ENCODE peak calls at places on chromosome 18, in four cellular contexts. One of them, this sample, is unnamed.

GRCh38 chr18:62183578-62184195 is 3.2 kb downstream of the PIGN start:
- DNase-seq in IMR-90: peak; percentile 68
- DNase-seq in OCI-LY7: peak; percentile 51
- DNase-seq in neuronal stem cell: peak; percentile 33
- DNase-seq in this sample: peak; percentile 88

GRCh38 chr18:32372381-32373061 is 98.2 kb downstream of the GAREM1 start:
- DNase-seq in IMR-90: no peak
- DNase-seq in OCI-LY7: no peak
- DNase-seq in neuronal stem cell: no peak
- DNase-seq in this sample: no peak

GRCh38 chr18:74234326-74235171 is 57.2 kb downstream of the CYB5A start:
- DNase-seq in IMR-90: peak; percentile 69
- DNase-seq in OCI-LY7: no peak
- DNase-seq in neuronal stem cell: no peak
- DNase-seq in this sample: no peak

GRCh38 chr18:41624461-41624860 is 330.6 kb upstream of the PIK3C3 start:
- DNase-seq in IMR-90: no peak
- DNase-seq in OCI-LY7: no peak
- DNase-seq in neuronal stem cell: no peak
- DNase-seq in this sample: no peak

GRCh38 chr18:58758606-58759005 is 87.3 kb downstream of the MALT1 start:
- DNase-seq in IMR-90: no peak
- DNase-seq in OCI-LY7: no peak
- DNase-seq in neuronal stem cell: no peak
- DNase-seq in this sample: no peak

GRCh38 chr18:13611616-13612110 is 114.7 kb downstream of the FAM210A start:
- DNase-seq in IMR-90: peak; percentile 9
- DNase-seq in OCI-LY7: no peak
- DNase-seq in neuronal stem cell: peak; percentile 17
- DNase-seq in this sample: no peak

GRCh38 chr18:43855376-43855775 is 578.1 kb upstream of the SYT4 start:
- DNase-seq in IMR-90: no peak
- DNase-seq in OCI-LY7: no peak
- DNase-seq in neuronal stem cell: no peak
- DNase-seq in this sample: no peak

GRCh38 chr18:72086421-72086820 is 457.7 kb downstream of the CBLN2 start:
- DNase-seq in IMR-90: no peak
- DNase-seq in OCI-LY7: peak; percentile 31
- DNase-seq in neuronal stem cell: no peak
- DNase-seq in this sample: peak; percentile 75

GRCh38 chr18:73756256-73757091 is 391.2 kb downstream of the FBXO15 start:
- DNase-seq in IMR-90: peak; percentile 14
- DNase-seq in OCI-LY7: no peak
- DNase-seq in neuronal stem cell: no peak
- DNase-seq in this sample: no peak

GRCh38 chr18:43049021-43049420 is 66.5 kb downstream of the RIT2 start:
- DNase-seq in IMR-90: peak; percentile 17
- DNase-seq in OCI-LY7: no peak
- DNase-seq in neuronal stem cell: no peak
- DNase-seq in this sample: no peak

GRCh38 chr18:34339155-34339554 is 114.4 kb upstream of the NOL4 start:
- DNase-seq in IMR-90: no peak
- DNase-seq in OCI-LY7: no peak
- DNase-seq in neuronal stem cell: no peak
- DNase-seq in this sample: no peak

GRCh38 chr18:36273347-36273746 is 24.2 kb upstream of the FHOD3 start:
- DNase-seq in IMR-90: no peak
- DNase-seq in OCI-LY7: no peak
- DNase-seq in neuronal stem cell: no peak
- DNase-seq in this sample: no peak

GRCh38 chr18:4961121-4961909 is 235.7 kb downstream of the AKAIN1 start:
- DNase-seq in IMR-90: no peak
- DNase-seq in OCI-LY7: no peak
- DNase-seq in neuronal stem cell: no peak
- DNase-seq in this sample: no peak

GRCh38 chr18:23228102-23229051 is 93.1 kb downstream of the CABLES1 start:
- DNase-seq in IMR-90: peak; percentile 75
- DNase-seq in OCI-LY7: peak; percentile 97
- DNase-seq in neuronal stem cell: no peak
- DNase-seq in this sample: peak; percentile 74

GRCh38 chr18:7454429-7454828 is 112.7 kb upstream of the PTPRM start:
- DNase-seq in IMR-90: no peak
- DNase-seq in OCI-LY7: no peak
- DNase-seq in neuronal stem cell: no peak
- DNase-seq in this sample: no peak

GRCh38 chr18:65498605-65499004 is 252.2 kb upstream of the CDH7 start:
- DNase-seq in IMR-90: no peak
- DNase-seq in OCI-LY7: no peak
- DNase-seq in neuronal stem cell: no peak
- DNase-seq in this sample: no peak

GRCh38 chr18:57555134-57555533 is 31.4 kb downstream of the FECH start:
- DNase-seq in IMR-90: no peak
- DNase-seq in OCI-LY7: no peak
- DNase-seq in neuronal stem cell: no peak
- DNase-seq in this sample: no peak

GRCh38 chr18:50183556-50183955 is 11.4 kb downstream of the MYO5B start:
- DNase-seq in IMR-90: peak; percentile 31
- DNase-seq in OCI-LY7: no peak
- DNase-seq in neuronal stem cell: no peak
- DNase-seq in this sample: peak; percentile 44

GRCh38 chr18:58881469-58881868 is 16.8 kb downstream of the ZNF532 start:
- DNase-seq in IMR-90: no peak
- DNase-seq in OCI-LY7: no peak
- DNase-seq in neuronal stem cell: no peak
- DNase-seq in this sample: no peak

GRCh38 chr18:58576641-58577251 is 52.1 kb downstream of the ALPK2 start:
- DNase-seq in IMR-90: peak; percentile 76
- DNase-seq in OCI-LY7: no peak
- DNase-seq in neuronal stem cell: no peak
- DNase-seq in this sample: no peak

GRCh38 chr18:56545539-56545938 is 92.9 kb downstream of the TXNL1 start:
- DNase-seq in IMR-90: no peak
- DNase-seq in OCI-LY7: no peak
- DNase-seq in neuronal stem cell: no peak
- DNase-seq in this sample: peak; percentile 26

GRCh38 chr18:23992119-23992940 is 22.2 kb upstream of the TTC39C start:
- DNase-seq in IMR-90: peak; percentile 38
- DNase-seq in OCI-LY7: no peak
- DNase-seq in neuronal stem cell: no peak
- DNase-seq in this sample: no peak

GRCh38 chr18:59308201-59309014 is 10.0 kb downstream of the CPLX4 start:
- DNase-seq in IMR-90: peak; percentile 45
- DNase-seq in OCI-LY7: peak; percentile 1
- DNase-seq in neuronal stem cell: peak; percentile 68
- DNase-seq in this sample: peak; percentile 81

DNA sequence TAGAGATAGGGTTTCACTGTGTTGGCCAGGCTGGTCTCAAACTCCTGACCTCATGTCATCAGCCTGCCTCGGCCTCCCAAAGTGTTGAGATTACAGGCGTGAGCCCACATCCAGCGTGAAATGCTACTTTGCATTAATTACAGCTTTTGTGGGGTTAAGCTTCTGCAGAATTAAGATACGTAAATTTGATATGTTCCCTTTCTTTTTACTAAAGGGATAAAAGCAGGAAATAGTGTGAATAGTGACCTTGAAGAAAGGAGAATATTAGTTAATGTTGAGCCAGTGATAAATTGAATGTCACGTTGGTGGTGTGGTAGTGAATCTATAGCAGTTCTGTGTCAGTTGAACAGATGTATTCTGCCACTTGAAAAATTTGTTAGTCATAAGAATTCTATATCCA is 16.9 kb downstream of the SMCHD1 start:
- DNase-seq in IMR-90: no peak
- DNase-seq in OCI-LY7: no peak
- DNase-seq in neuronal stem cell: no peak
- DNase-seq in this sample: no peak
- H3K4me1 ChIP-seq in IMR-90: no peaks in the 10 kb centered on the region
- H3K4me1 ChIP-seq in OCI-LY7: no peaks in the 10 kb centered on the region
- H3K4me1 ChIP-seq in neuronal stem cell: no peaks in the 10 kb centered on the region
- H3K4me1 ChIP-seq in this sample: no peaks in the 10 kb centered on the region

GRCh38 chr18:55246278-55246677 is 287.0 kb upstream of the CCDC68 start:
- DNase-seq in IMR-90: no peak
- DNase-seq in OCI-LY7: no peak
- DNase-seq in neuronal stem cell: no peak
- DNase-seq in this sample: no peak

GRCh38 chr18:55243852-55244251 is 284.6 kb upstream of the CCDC68 start:
- DNase-seq in IMR-90: peak; percentile 76
- DNase-seq in OCI-LY7: no peak
- DNase-seq in neuronal stem cell: no peak
- DNase-seq in this sample: no peak

GRCh38 chr18:55247032-55247431 is 287.8 kb upstream of the CCDC68 start:
- DNase-seq in IMR-90: no peak
- DNase-seq in OCI-LY7: no peak
- DNase-seq in neuronal stem cell: no peak
- DNase-seq in this sample: no peak

GRCh38 chr18:55244520-55244919 is 285.3 kb upstream of the CCDC68 start:
- DNase-seq in IMR-90: peak; percentile 32
- DNase-seq in OCI-LY7: no peak
- DNase-seq in neuronal stem cell: no peak
- DNase-seq in this sample: no peak

GRCh38 chr18:55245200-55245599 is 285.9 kb upstream of the CCDC68 start:
- DNase-seq in IMR-90: peak; percentile 28
- DNase-seq in OCI-LY7: no peak
- DNase-seq in neuronal stem cell: no peak
- DNase-seq in this sample: no peak
- H3K4me2 ChIP-seq in IMR-90: no peak overlapping the region
- H3K4me2 ChIP-seq in OCI-LY7: no peak overlapping the region
- H3K4me2 ChIP-seq in neuronal stem cell: no peak overlapping the region
- H3K4me2 ChIP-seq in this sample: no peak overlapping the region

DNA sequence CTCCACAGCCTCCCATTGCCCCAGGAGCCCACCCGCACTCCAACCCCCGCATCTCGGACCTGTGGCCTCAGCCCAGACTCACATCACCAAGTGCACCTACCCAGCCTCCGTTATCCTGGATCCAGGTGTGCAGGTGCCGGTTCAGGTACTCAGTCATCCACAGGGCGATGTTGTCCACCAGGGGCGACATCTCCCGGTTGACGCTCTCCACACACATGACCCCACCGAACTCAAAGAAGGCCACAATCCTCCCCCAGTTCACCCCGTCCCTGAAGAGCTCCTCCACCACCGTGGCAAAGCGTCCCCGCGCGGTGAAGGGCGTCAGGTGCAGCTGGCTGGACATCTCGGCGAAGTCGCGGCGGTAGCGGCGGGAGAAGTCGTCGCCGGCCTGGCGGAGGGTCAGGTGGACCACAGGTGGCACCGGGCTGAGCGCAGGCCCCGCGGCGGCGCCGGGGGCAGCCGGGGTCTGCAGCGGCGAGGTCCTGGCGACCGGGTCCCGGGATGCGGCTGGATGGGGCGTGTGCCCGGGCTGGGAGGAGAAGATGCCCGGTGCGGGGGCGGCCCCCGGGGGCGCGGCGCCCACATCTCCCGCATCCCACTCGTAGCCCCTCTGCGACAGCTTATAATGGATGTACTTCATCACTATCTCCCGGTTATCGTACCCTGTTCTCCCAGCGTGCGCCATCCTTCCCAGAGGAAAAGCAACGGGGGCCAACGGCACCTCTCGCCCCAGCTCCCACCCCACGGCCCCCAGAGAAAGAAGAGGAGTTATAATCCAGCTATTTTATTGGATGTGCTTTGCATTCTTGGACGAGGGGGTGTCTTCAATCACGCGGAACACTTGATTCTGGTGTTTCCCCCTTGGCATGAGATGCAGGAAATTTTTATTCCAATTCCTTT is 1.3 kb downstream of the BCL2 start:
- DNase-seq in IMR-90: no peak
- DNase-seq in OCI-LY7: no peak
- DNase-seq in neuronal stem cell: no peak
- DNase-seq in this sample: peak; percentile 93
- H3K4me1 ChIP-seq in IMR-90: peaks cover 10% of the 10 kb centered on the region
- H3K4me1 ChIP-seq in OCI-LY7: peaks cover 17% of the 10 kb centered on the region
- H3K4me1 ChIP-seq in neuronal stem cell: peaks cover 18% of the 10 kb centered on the region
- H3K4me1 ChIP-seq in this sample: peaks cover 56% of the 10 kb centered on the region

GRCh38 chr18:3649135-3649558 is 199.2 kb downstream of the TGIF1 start:
- DNase-seq in IMR-90: peak; percentile 37
- DNase-seq in OCI-LY7: no peak
- DNase-seq in neuronal stem cell: no peak
- DNase-seq in this sample: no peak

GRCh38 chr18:3652380-3653262 is 202.6 kb downstream of the TGIF1 start:
- DNase-seq in IMR-90: peak; percentile 99
- DNase-seq in OCI-LY7: no peak
- DNase-seq in neuronal stem cell: no peak
- DNase-seq in this sample: no peak

GRCh38 chr18:3649559-3650426 is 199.8 kb downstream of the TGIF1 start:
- DNase-seq in IMR-90: peak; percentile 83
- DNase-seq in OCI-LY7: no peak
- DNase-seq in neuronal stem cell: no peak
- DNase-seq in this sample: no peak

GRCh38 chr18:3653263-3653858 is 203.4 kb downstream of the TGIF1 start:
- DNase-seq in IMR-90: no peak
- DNase-seq in OCI-LY7: no peak
- DNase-seq in neuronal stem cell: no peak
- DNase-seq in this sample: no peak

DNA sequence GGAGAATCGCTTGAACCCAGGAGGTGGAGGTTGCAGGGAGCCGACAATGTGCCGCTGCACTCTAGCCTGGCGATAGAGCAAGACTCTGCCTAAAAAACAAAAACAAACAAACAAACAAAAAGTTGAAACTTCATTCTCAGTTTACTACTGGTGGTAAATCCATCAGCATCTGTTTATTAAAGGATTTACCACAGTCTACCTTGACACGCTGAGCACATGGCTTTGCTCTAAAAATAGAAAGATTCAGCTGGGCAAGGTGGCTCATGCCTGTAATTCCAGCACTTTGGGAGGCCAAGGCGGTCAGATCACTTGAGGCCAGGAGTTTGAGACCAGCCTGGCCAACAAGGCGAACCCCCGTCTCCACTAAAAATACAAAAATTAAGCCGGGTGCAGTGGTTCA is 201.3 kb downstream of the TGIF1 start:
- DNase-seq in IMR-90: no peak
- DNase-seq in OCI-LY7: no peak
- DNase-seq in neuronal stem cell: no peak
- DNase-seq in this sample: no peak
- H3K4me2 ChIP-seq in IMR-90: no peak overlapping the region
- H3K4me2 ChIP-seq in OCI-LY7: no peak overlapping the region
- H3K4me2 ChIP-seq in neuronal stem cell: no peak overlapping the region
- H3K4me2 ChIP-seq in this sample: no peak overlapping the region